ENCODE peak calls at places on chromosome 22, in nine cellular contexts. G, Y, H, Q, O, B, K, E and N are unnamed samples.

GRCh38 chr22:19761022-19761499 is 483 bp downstream of the TBX1 start:
- DNase-seq in K (no peak), Q (no peak), G (no peak), H (no peak), B (no peak), Y (no peak), E (no peak), O (no peak), N (no peak)

GRCh38 chr22:27983361-27983791 is 64.3 kb upstream of the PITPNB start:
- DNase-seq in G (no peak), K (no peak), H (no peak), O (no peak), B (peak), Q (no peak), Y (no peak), E (no peak), N (no peak)

GRCh38 chr22:44669725-44670027 is 32.3 kb upstream of the PRR5 start:
- DNase-seq in Q (no peak), G (no peak), H (peak), E (no peak), Y (peak), B (no peak), K (peak), O (peak), N (peak)

GRCh38 chr22:48185656-48186055 is 1423.2 kb downstream of the TBC1D22A start:
- DNase-seq in H (no peak), G (no peak), K (no peak), Q (no peak), Y (no peak), O (no peak), B (no peak), E (peak), N (no peak)

GRCh38 chr22:28899199-28899853 is 16.0 kb downstream of the ZNRF3 start:
- DNase-seq in H (no peak), G (peak), Q (peak), O (peak), B (no peak), E (peak), K (peak), Y (no peak), N (no peak)

GRCh38 chr22:36184433-36185035 is 17.1 kb downstream of the APOL4 start:
- DNase-seq in E (no peak), H (peak), K (peak), B (peak), Q (no peak), G (no peak), O (peak), Y (peak), N (peak)

GRCh38 chr22:29872989-29873388 is 10.0 kb upstream of the MTMR3 start:
- DNase-seq in G (no peak), H (no peak), B (no peak), Q (no peak), Y (no peak), K (no peak), E (no peak), O (no peak), N (no peak)

GRCh38 chr22:43171607-43172006 is 15.3 kb downstream of the TTLL12 start:
- DNase-seq in E (no peak), K (no peak), O (no peak), H (no peak), B (no peak), Y (no peak), G (no peak), Q (no peak), N (no peak)

GRCh38 chr22:29784451-29785361 is 17.5 kb downstream of the UQCR10 start:
- DNase-seq in Q (no peak), G (no peak), K (peak), Y (peak), B (peak), H (peak), O (peak), E (no peak), N (no peak)

GRCh38 chr22:32880906-32881596 is 79.5 kb downstream of the TIMP3 start:
- DNase-seq in K (no peak), O (no peak), G (no peak), Y (peak), B (peak), H (peak), Q (no peak), E (no peak), N (peak)

GRCh38 chr22:28112548-28113043 is 193.5 kb upstream of the PITPNB start:
- DNase-seq in O (peak), E (no peak), B (no peak), H (peak), Y (peak), G (no peak), K (peak), Q (no peak), N (peak)

GRCh38 chr22:26618487-26618886 is 660 bp upstream of the CRYBB1 start:
- DNase-seq in Q (no peak), B (no peak), H (no peak), G (no peak), Y (no peak), K (no peak), O (no peak), E (no peak), N (no peak)

GRCh38 chr22:46027219-46028068 is 50.5 kb upstream of the WNT7B start:
- DNase-seq in O (peak), K (no peak), E (no peak), G (no peak), H (no peak), Y (no peak), Q (no peak), B (peak), N (no peak)

GRCh38 chr22:29268511-29269229 is 602 bp downstream of the EWSR1 start:
- DNase-seq in B (peak), E (peak), Q (peak), K (peak), O (peak), Y (peak), G (no peak), H (peak), N (peak)

GRCh38 chr22:22210375-22210774 is 34.2 kb upstream of the VPREB1 start:
- DNase-seq in G (no peak), H (peak), K (peak), Y (peak), B (no peak), O (peak), Q (no peak), E (no peak), N (peak)

GRCh38 chr22:46564084-46564714 is 26.8 kb upstream of the CELSR1 start:
- DNase-seq in K (no peak), G (no peak), E (no peak), Q (no peak), H (no peak), Y (no peak), B (peak), O (no peak), N (no peak)

GRCh38 chr22:42522546-42522945 is 3.0 kb upstream of the RRP7A start:
- DNase-seq in E (no peak), H (no peak), O (no peak), Y (no peak), K (no peak), B (peak), Q (no peak), G (no peak), N (no peak)

GRCh38 chr22:21738966-21739365 is 3.4 kb upstream of the YPEL1 start:
- DNase-seq in G (no peak), Q (no peak), E (no peak), K (no peak), O (no peak), B (no peak), Y (no peak), H (no peak), N (no peak)

GRCh38 chr22:37485006-37485713 is 1.0 kb downstream of the MFNG start:
- DNase-seq in H (no peak), O (no peak), K (no peak), Q (peak), Y (no peak), E (peak), B (no peak), G (peak), N (no peak)

GRCh38 chr22:44057411-44057987 is 33.4 kb downstream of the PARVB start:
- DNase-seq in Q (no peak), G (no peak), K (no peak), E (no peak), H (no peak), O (peak), B (peak), Y (peak), N (peak)

GRCh38 chr22:20531404-20532181 is 24.2 kb downstream of the MED15 start:
- DNase-seq in Y (peak), Q (no peak), O (peak), B (peak), G (no peak), H (peak), K (peak), E (no peak), N (peak)

GRCh38 chr22:19820880-19821522 is 33.7 kb downstream of the GNB1L start:
- DNase-seq in G (no peak), B (no peak), Y (no peak), O (no peak), K (no peak), Q (no peak), E (no peak), H (no peak), N (no peak)

GRCh38 chr22:36839356-36840073 is 21.3 kb upstream of the NCF4 start:
- DNase-seq in O (no peak), G (no peak), Q (no peak), H (peak), Y (peak), E (no peak), K (no peak), B (no peak), N (peak)

GRCh38 chr22:23789638-23790037 is 2.9 kb downstream of the SMARCB1 start:
- DNase-seq in Y (no peak), O (no peak), G (no peak), H (no peak), Q (no peak), K (no peak), B (peak), E (no peak), N (no peak)

GRCh38 chr22:24503137-24503850 is 8.2 kb downstream of the UPB1 start:
- DNase-seq in G (peak), Y (peak), O (peak), E (peak), K (peak), B (no peak), Q (peak), H (peak), N (peak)

GRCh38 chr22:45448431-45448830 is 34.9 kb downstream of the RIBC2 start:
- DNase-seq in B (no peak), Y (peak), O (peak), H (no peak), G (no peak), E (no peak), Q (no peak), K (peak), N (peak)

GRCh38 chr22:38479096-38479840 is 11.4 kb downstream of the KDELR3 start:
- DNase-seq in Q (no peak), G (no peak), H (no peak), K (no peak), B (no peak), O (no peak), E (no peak), Y (no peak), N (no peak)

GRCh38 chr22:19823191-19823590 is 31.5 kb downstream of the GNB1L start:
- DNase-seq in K (no peak), E (no peak), O (no peak), B (no peak), H (no peak), G (no peak), Y (no peak), Q (no peak), N (no peak)

GRCh38 chr22:33921576-33922181 is 1.4 kb upstream of the LARGE1 start:
- DNase-seq in H (peak), Q (no peak), B (peak), K (peak), O (peak), E (peak), G (no peak), Y (peak), N (peak)

GRCh38 chr22:42180349-42180842 is 49.8 kb upstream of the CYP2D6 start:
- DNase-seq in Y (no peak), E (no peak), Q (peak), K (peak), B (peak), H (peak), O (no peak), G (no peak), N (peak)

GRCh38 chr22:39946571-39947407 is 13.4 kb upstream of the TMA7B start:
- DNase-seq in K (no peak), B (no peak), H (no peak), E (no peak), O (no peak), G (no peak), Q (no peak), Y (no peak), N (no peak)

GRCh38 chr22:21444701-21445436 is 22.3 kb upstream of the TMEM191C start:
- DNase-seq in G (no peak), H (no peak), Y (no peak), O (no peak), E (no peak), K (no peak), Q (no peak), B (peak), N (no peak)

GRCh38 chr22:40178417-40179409 is 988 bp downstream of the TNRC6B start:
- DNase-seq in Q (no peak), B (peak), E (peak), O (peak), G (no peak), K (peak), H (peak), Y (peak), N (peak)